ENCODE peak calls at places on chromosomes 1 and 21, in six cellular contexts. V is NCI-H2081; C is stimulated activated CD4-positive, alpha-beta T cell treated with anti-CD3 and anti-CD28 coated beads, Interleukin-1b, Interleukin-23, amount 100 ng/mL, for 1 hour; T is RCC 7860; R is NAMALWA; W is MV-4-11. K is an unnamed sample.

GRCh38 chr1:201471772-201472171 is 2.8 kb upstream of the PHLDA3 start:
- DNase-seq in V (no peak), C (no peak), T (no peak), R (no peak), W (no peak), K (no peak)

GRCh38 chr1:78549366-78549765 is 58.6 kb downstream of the PTGFR start:
- DNase-seq in V (no peak), C (no peak), T (no peak), R (no peak), W (no peak), K (no peak)

GRCh38 chr1:205514211-205515142 is 10.0 kb downstream of the CDK18 start:
- DNase-seq in V (no peak), C (no peak), T (no peak), R (no peak), W (no peak), K (no peak)

GRCh38 chr21:36717901-36718465 is 19.1 kb downstream of the SIM2 start:
- DNase-seq in V (no peak), C (no peak), T (no peak), R (no peak), W (no peak), K (no peak)

GRCh38 chr1:101242331-101243050 is 5.7 kb downstream of the S1PR1 start:
- DNase-seq in V (no peak), C (no peak), T (peak; percentile 34), R (no peak), W (no peak), K (no peak)

GRCh38 chr1:24591781-24592180 is 35.9 kb downstream of the NCMAP start:
- DNase-seq in V (no peak), C (no peak), T (no peak), R (no peak), W (no peak), K (no peak)

GRCh38 chr1:153697873-153698647 is 19.6 kb downstream of the NPR1 start:
- DNase-seq in V (no peak), C (no peak), T (no peak), R (no peak), W (no peak), K (no peak)

GRCh38 chr1:207962716-207963428 is 51.9 kb upstream of the CD34 start:
- DNase-seq in V (no peak), C (no peak), T (no peak), R (no peak), W (no peak), K (peak; percentile 48)

GRCh38 chr1:37755951-37756350 is 9.0 kb downstream of the EPHA10 start:
- DNase-seq in V (no peak), C (no peak), T (no peak), R (no peak), W (peak; percentile 57), K (no peak)

GRCh38 chr1:153349363-153350340 is 1.0 kb upstream of the PGLYRP4 start:
- DNase-seq in V (no peak), C (no peak), T (no peak), R (no peak), W (peak; percentile 52), K (peak; percentile 33)

GRCh38 chr1:180527270-180527669 is 24.9 kb upstream of the ACBD6 start:
- DNase-seq in V (no peak), C (no peak), T (peak; percentile 38), R (no peak), W (no peak), K (no peak)